ENCODE peak calls at places on chromosomes 7 and 10, in seven cellular contexts. N is endothelial cell of umbilical vein, U is OCI-LY7, T is GM12878, K is PC-3, V is GM23248, X is IMR-90. D is an unnamed sample. For H4K20me1, the result is how much of the 10 kb centered on the place peaks cover.

GRCh38 chr10:75870039-75870645 is 438.7 kb downstream of the LRMDA start:
- DNase-seq in K (no peak), U (no peak), T (no peak), V (peak), N (no peak), X (no peak), D (peak)

GRCh38 chr7:151938550-151938949 is 17.7 kb upstream of the GALNTL5 start:
- DNase-seq in N (no peak), U (no peak), X (no peak), K (no peak), V (no peak), T (no peak), D (no peak)

GRCh38 chr10:1255600-1255999 is 199.4 kb downstream of the WDR37 start:
- DNase-seq in N (no peak), K (no peak), U (no peak), V (no peak), T (no peak), X (no peak), D (no peak)

GRCh38 chr7:30276203-30276900 is 8.0 kb upstream of the ZNRF2 start:
- DNase-seq in V (peak), X (peak), U (peak), K (peak), N (peak), T (no peak), D (peak)

GRCh38 chr10:74419491-74420466 is 268.8 kb downstream of the ADK start:
- DNase-seq in U (peak), X (peak), K (peak), T (peak), V (peak), N (peak), D (peak)

GRCh38 chr7:137337902-137338301 is 5.6 kb downstream of the PTN start:
- DNase-seq in X (no peak), K (peak), N (no peak), T (no peak), V (no peak), U (no peak), D (no peak)

GRCh38 chr7:628041-628763 is 98.3 kb upstream of the DNAAF5 start:
- DNase-seq in K (no peak), U (no peak), X (no peak), T (no peak), V (no peak), N (no peak), D (no peak)

GRCh38 chr10:111077715-111078504 is 1.1 kb downstream of the ADRA2A start:
- DNase-seq in X (no peak), U (no peak), K (no peak), T (no peak), N (peak), V (peak), D (no peak)

GRCh38 chr10:12954866-12955265 is 46.6 kb downstream of the CCDC3 start:
- DNase-seq in V (no peak), U (no peak), T (no peak), N (no peak), K (no peak), X (no peak), D (peak)

GRCh38 chr10:9824546-9825164 is 1193.0 kb upstream of the CELF2 start:
- DNase-seq in K (no peak), X (no peak), T (no peak), U (no peak), N (no peak), V (no peak), D (no peak)

GRCh38 chr10:93991596-93992284 is 2.0 kb upstream of the PLCE1 start:
- DNase-seq in K (peak), V (peak), X (peak), N (peak), T (no peak), U (no peak), D (peak)

GRCh38 chr10:89837173-89838001 is 136.0 kb downstream of the KIF20B start:
- DNase-seq in T (no peak), U (no peak), N (peak), X (peak), K (peak), V (peak), D (no peak)

GRCh38 chr10:113301342-113301984 is 251.4 kb upstream of the HABP2 start:
- DNase-seq in X (no peak), K (no peak), N (no peak), T (no peak), V (no peak), U (peak), D (no peak)

GRCh38 chr10:38054361-38054797 is 39.8 kb upstream of the ZNF37A start:
- DNase-seq in V (peak), U (no peak), X (peak), T (no peak), K (no peak), N (no peak), D (peak)

GRCh38 chr7:12633589-12633988 is 53.8 kb upstream of the ARL4A start:
- DNase-seq in U (no peak), T (no peak), K (no peak), V (no peak), X (no peak), N (no peak), D (no peak)

GRCh38 chr10:63437334-63437949 is 28.3 kb downstream of the JMJD1C start:
- DNase-seq in X (peak), U (no peak), V (peak), K (no peak), N (peak), T (no peak), D (peak)

GRCh38 chr10:100996678-100997363 is 2.8 kb upstream of the LZTS2 start:
- DNase-seq in N (no peak), K (peak), T (no peak), X (no peak), V (peak), U (peak), D (peak)

DNA sequence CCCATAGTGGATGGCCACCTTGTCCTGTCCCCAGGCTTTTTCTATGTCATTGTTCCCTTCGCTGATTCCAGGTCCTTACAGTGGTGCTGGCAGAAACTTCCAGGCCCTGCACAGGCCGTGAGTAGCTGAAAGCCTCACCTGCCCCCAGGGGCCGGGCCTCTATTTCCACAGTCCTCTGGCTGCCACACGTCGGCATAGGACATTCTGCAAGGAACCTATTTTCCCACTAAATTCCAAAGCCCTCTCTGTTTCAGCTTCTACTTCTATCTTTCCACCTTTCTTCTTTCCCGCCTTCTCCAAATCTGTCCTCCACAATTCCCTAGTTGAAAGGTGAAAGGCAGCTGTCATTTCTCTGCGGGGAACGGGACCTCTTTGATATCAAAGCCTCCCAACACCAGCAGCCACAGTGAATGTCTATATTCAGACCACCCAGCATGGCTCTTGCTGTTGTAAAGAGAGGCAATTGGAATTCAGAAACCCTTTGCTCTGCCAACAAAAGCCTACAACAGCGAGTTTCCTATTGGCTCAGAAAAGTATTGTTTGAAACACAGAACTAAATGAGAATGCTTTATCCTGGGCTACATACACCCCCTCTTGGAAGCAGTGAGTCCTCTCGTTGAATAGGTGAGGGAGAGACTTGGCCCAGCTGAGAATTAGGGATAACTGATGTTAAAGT is 607.7 kb downstream of the GALNT17 start:
- DNase-seq in T (no peak), N (no peak), X (no peak), V (no peak), K (no peak), U (no peak), D (no peak)
- H2AFZ ChIP-seq in T (no peak), N (no peak), X (no peak), V (no peak), K (no peak), U (no peak), D (no peak)

DNA sequence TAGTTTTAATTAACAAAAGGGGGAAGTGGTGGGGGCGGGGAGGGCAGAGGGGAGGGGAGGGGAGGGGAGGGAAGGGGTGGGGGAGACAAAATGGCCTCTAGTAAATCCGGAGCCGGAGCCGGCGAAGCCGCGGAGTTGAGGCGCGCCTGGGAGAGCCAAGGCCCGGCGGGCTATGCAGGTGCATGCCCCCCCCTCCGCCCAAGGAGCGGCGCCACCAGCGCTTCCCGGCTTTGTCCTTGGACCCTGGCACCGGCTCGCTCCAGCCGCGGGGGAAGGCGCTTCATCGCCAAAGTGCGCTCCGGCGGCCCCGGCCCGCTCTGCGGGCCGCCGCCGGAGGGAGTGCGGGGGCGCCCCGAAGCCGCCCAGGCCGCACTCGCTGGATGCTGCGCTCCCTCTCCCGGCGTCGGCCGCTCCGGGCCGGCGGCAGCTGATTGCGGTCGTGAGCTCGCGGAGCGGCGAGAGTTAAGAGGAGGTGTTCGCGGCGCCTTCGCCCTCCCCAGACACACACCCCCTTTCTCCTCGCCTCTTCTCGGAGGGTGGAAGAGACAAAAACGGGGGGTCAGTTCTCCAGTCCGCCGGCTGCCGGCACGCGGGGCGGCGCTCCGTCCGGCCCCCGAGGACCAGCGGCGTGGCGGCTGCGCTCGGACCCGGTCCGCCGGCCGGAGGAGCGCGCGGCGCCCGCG is at the start of gene LRRC4:
- DNase-seq in T (no peak), U (peak), V (peak), N (peak), X (peak), K (no peak), D (peak)
- H4K20me1 ChIP-seq in T (under half), U (under half), V (under half), N (under half), X (half or more), K (under half), D (under half)

GRCh38 chr10:123135415-123136141 is at the start of gene HMX3:
- DNase-seq in V (peak), T (no peak), U (no peak), X (peak), N (no peak), K (no peak), D (peak)
- H2AFZ ChIP-seq in V (peak), T (peak), U (no peak), X (peak), N (peak), K (peak), D (peak)

GRCh38 chr10:69360485-69361302 is 56.0 kb downstream of the TACR2 start:
- DNase-seq in K (peak), U (no peak), T (no peak), V (peak), X (peak), N (peak), D (peak)
- H4K20me1 ChIP-seq in K (under half), U (under half), T (under half), V (under half), X (under half), N (under half), D (under half)

D was measured in mammary epithelial cell.